ENCODE peak calls at places on chromosomes 2 and 18, in nine cellular contexts. One of them, this sample, is unnamed.
A peak's percentile ranks its signal among the peaks of the same experiment; 100 is the strongest.

GRCh38 chr2:224284134-224284946 is 117.6 kb downstream of the FAM124B start:
- DNase-seq in adrenal gland: no peak
- DNase-seq in Panc1: peak; percentile 30
- DNase-seq in CD8-positive, alpha-beta T cell: peak; percentile 1
- DNase-seq in fibroblast of pulmonary artery: peak; percentile 52
- DNase-seq in H1: no peak
- DNase-seq in cardiac muscle cell: peak; percentile 52
- DNase-seq in lower lobe of right lung: no peak
- DNase-seq in A549: peak; percentile 59
- DNase-seq in this sample: peak; percentile 26

GRCh38 chr2:54107903-54108615 is 7.4 kb upstream of the ACYP2 start:
- DNase-seq in Panc1: no peak
- DNase-seq in CD8-positive, alpha-beta T cell: no peak
- DNase-seq in adrenal gland: no peak
- DNase-seq in A549: no peak
- DNase-seq in fibroblast of pulmonary artery: no peak
- DNase-seq in cardiac muscle cell: no peak
- DNase-seq in H1: no peak
- DNase-seq in lower lobe of right lung: no peak
- DNase-seq in this sample: no peak

GRCh38 chr2:109162999-109163398 is 34.0 kb downstream of the SH3RF3 start:
- DNase-seq in A549: no peak
- DNase-seq in CD8-positive, alpha-beta T cell: no peak
- DNase-seq in fibroblast of pulmonary artery: peak; percentile 49
- DNase-seq in Panc1: no peak
- DNase-seq in H1: no peak
- DNase-seq in cardiac muscle cell: peak; percentile 28
- DNase-seq in adrenal gland: peak; percentile 38
- DNase-seq in lower lobe of right lung: no peak
- DNase-seq in this sample: no peak

GRCh38 chr2:151520976-151521375 is 111.3 kb downstream of the RIF1 start:
- DNase-seq in adrenal gland: no peak
- DNase-seq in Panc1: no peak
- DNase-seq in A549: no peak
- DNase-seq in CD8-positive, alpha-beta T cell: no peak
- DNase-seq in cardiac muscle cell: no peak
- DNase-seq in H1: no peak
- DNase-seq in fibroblast of pulmonary artery: no peak
- DNase-seq in lower lobe of right lung: no peak
- DNase-seq in this sample: no peak

GRCh38 chr18:46294325-46294724 is 190.1 kb downstream of the HAUS1 start:
- DNase-seq in fibroblast of pulmonary artery: no peak
- DNase-seq in H1: no peak
- DNase-seq in lower lobe of right lung: no peak
- DNase-seq in Panc1: no peak
- DNase-seq in CD8-positive, alpha-beta T cell: no peak
- DNase-seq in adrenal gland: no peak
- DNase-seq in cardiac muscle cell: no peak
- DNase-seq in A549: no peak
- DNase-seq in this sample: no peak

GRCh38 chr2:6877402-6878305 is at the start of gene RSAD2:
- DNase-seq in fibroblast of pulmonary artery: peak; percentile 11
- DNase-seq in adrenal gland: peak; percentile 45
- DNase-seq in A549: no peak
- DNase-seq in cardiac muscle cell: no peak
- DNase-seq in CD8-positive, alpha-beta T cell: peak; percentile 36
- DNase-seq in lower lobe of right lung: peak; percentile 47
- DNase-seq in Panc1: no peak
- DNase-seq in H1: no peak
- DNase-seq in this sample: peak; percentile 16

GRCh38 chr18:48711651-48712486 is 173.0 kb downstream of the CTIF start:
- DNase-seq in CD8-positive, alpha-beta T cell: no peak
- DNase-seq in fibroblast of pulmonary artery: peak; percentile 70
- DNase-seq in Panc1: peak; percentile 8
- DNase-seq in adrenal gland: no peak
- DNase-seq in cardiac muscle cell: peak; percentile 64
- DNase-seq in H1: no peak
- DNase-seq in lower lobe of right lung: no peak
- DNase-seq in A549: peak; percentile 34
- DNase-seq in this sample: peak; percentile 69

GRCh38 chr2:28356095-28356911 is 36.4 kb upstream of the FOSL2 start:
- DNase-seq in lower lobe of right lung: peak; percentile 78
- DNase-seq in Panc1: no peak
- DNase-seq in adrenal gland: peak; percentile 96
- DNase-seq in CD8-positive, alpha-beta T cell: no peak
- DNase-seq in fibroblast of pulmonary artery: peak; percentile 91
- DNase-seq in A549: peak; percentile 38
- DNase-seq in H1: no peak
- DNase-seq in cardiac muscle cell: peak; percentile 59
- DNase-seq in this sample: no peak

GRCh38 chr2:181648478-181649155 is 8.3 kb downstream of the CERKL start:
- DNase-seq in fibroblast of pulmonary artery: no peak
- DNase-seq in cardiac muscle cell: no peak
- DNase-seq in Panc1: no peak
- DNase-seq in A549: no peak
- DNase-seq in adrenal gland: no peak
- DNase-seq in lower lobe of right lung: no peak
- DNase-seq in H1: no peak
- DNase-seq in CD8-positive, alpha-beta T cell: no peak
- DNase-seq in this sample: no peak

GRCh38 chr2:164126960-164127359 is 391.2 kb upstream of the FIGN start:
- DNase-seq in H1: no peak
- DNase-seq in CD8-positive, alpha-beta T cell: no peak
- DNase-seq in cardiac muscle cell: no peak
- DNase-seq in lower lobe of right lung: no peak
- DNase-seq in fibroblast of pulmonary artery: peak; percentile 11
- DNase-seq in Panc1: no peak
- DNase-seq in adrenal gland: no peak
- DNase-seq in A549: peak; percentile 7
- DNase-seq in this sample: no peak

GRCh38 chr2:3465844-3466481 is 53.4 kb downstream of the ADI1 start:
- DNase-seq in adrenal gland: peak; percentile 62
- DNase-seq in Panc1: no peak
- DNase-seq in H1: no peak
- DNase-seq in A549: peak; percentile 52
- DNase-seq in lower lobe of right lung: no peak
- DNase-seq in CD8-positive, alpha-beta T cell: no peak
- DNase-seq in fibroblast of pulmonary artery: peak; percentile 96
- DNase-seq in cardiac muscle cell: no peak
- DNase-seq in this sample: no peak

GRCh38 chr2:61949458-61950107 is 44.1 kb downstream of the COMMD1 start:
- DNase-seq in A549: no peak
- DNase-seq in adrenal gland: no peak
- DNase-seq in H1: no peak
- DNase-seq in fibroblast of pulmonary artery: no peak
- DNase-seq in CD8-positive, alpha-beta T cell: no peak
- DNase-seq in cardiac muscle cell: peak; percentile 10
- DNase-seq in lower lobe of right lung: no peak
- DNase-seq in Panc1: no peak
- DNase-seq in this sample: peak; percentile 24

GRCh38 chr2:64406407-64406774 is 47.6 kb upstream of the LGALSL start:
- DNase-seq in H1: no peak
- DNase-seq in cardiac muscle cell: no peak
- DNase-seq in lower lobe of right lung: no peak
- DNase-seq in Panc1: no peak
- DNase-seq in A549: peak; percentile 29
- DNase-seq in adrenal gland: peak; percentile 81
- DNase-seq in fibroblast of pulmonary artery: no peak
- DNase-seq in CD8-positive, alpha-beta T cell: no peak
- DNase-seq in this sample: no peak
- H3K4me3 ChIP-seq in H1: no peak overlapping the region
- H3K4me3 ChIP-seq in cardiac muscle cell: no peak overlapping the region
- H3K4me3 ChIP-seq in lower lobe of right lung: no peak overlapping the region
- H3K4me3 ChIP-seq in Panc1: no peak overlapping the region
- H3K4me3 ChIP-seq in A549: no peak overlapping the region
- H3K4me3 ChIP-seq in adrenal gland: no peak overlapping the region
- H3K4me3 ChIP-seq in fibroblast of pulmonary artery: no peak overlapping the region
- H3K4me3 ChIP-seq in CD8-positive, alpha-beta T cell: no peak overlapping the region
- H3K4me3 ChIP-seq in this sample: no peak overlapping the region

DNA sequence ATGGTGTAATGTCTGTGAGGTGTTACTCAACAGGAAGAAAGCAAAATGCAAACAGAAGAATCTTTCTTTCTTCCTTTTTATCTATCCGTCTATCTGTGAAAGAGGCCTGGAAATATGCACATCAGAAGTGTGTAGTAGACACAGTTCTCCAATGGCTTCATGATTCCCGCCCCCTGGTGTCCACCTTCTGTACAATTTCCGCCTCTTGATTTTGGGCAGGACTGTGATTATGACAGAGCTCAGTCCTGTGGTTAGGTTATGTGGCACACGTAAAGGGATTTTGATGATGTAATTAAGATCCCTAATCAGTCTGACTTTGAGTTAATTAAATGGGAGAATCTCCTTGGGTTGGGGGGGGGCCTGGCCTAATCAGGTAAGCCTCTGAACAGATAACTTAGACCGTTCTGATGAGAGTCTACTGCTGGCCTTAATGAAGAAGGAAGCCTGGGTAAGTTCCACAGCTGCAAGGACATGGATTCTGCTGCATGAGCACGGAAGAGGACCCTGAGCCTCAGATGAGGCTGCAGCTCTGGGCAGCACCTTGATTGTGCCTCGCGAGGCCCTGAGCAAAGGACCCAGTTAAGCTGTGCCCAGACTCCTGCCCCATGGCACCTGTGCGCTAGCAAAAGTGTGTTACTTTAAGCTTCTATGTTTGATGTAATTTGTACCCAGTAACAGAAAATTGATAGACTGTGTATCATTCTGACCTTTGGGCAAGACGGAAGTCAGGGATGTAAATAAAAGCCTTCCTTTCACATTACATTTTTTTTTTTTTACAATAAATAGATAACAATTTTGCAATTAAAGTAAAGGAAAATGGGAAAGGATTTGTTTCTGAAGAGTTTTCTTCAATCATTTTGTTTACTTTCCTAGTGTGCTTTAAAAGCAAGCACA is 11.3 kb upstream of the KCNF1 start:
- DNase-seq in A549: peak; percentile 61
- DNase-seq in Panc1: no peak
- DNase-seq in adrenal gland: no peak
- DNase-seq in CD8-positive, alpha-beta T cell: no peak
- DNase-seq in fibroblast of pulmonary artery: no peak
- DNase-seq in lower lobe of right lung: no peak
- DNase-seq in H1: no peak
- DNase-seq in cardiac muscle cell: peak; percentile 30
- DNase-seq in this sample: peak; percentile 68
- TF ChIP-seq CTCF in A549: peak; percentile 42
- TF ChIP-seq CTCF in Panc1: peak; percentile 65
- TF ChIP-seq CTCF in adrenal gland: no peak
- TF ChIP-seq CTCF in CD8-positive, alpha-beta T cell: no peak
- TF ChIP-seq CTCF in fibroblast of pulmonary artery: peak; percentile 23
- TF ChIP-seq CTCF in lower lobe of right lung: peak; percentile 12
- TF ChIP-seq CTCF in H1: peak; percentile 7
- TF ChIP-seq CTCF in cardiac muscle cell: peak; percentile 39
- TF ChIP-seq CTCF in this sample: peak; percentile 50

DNA sequence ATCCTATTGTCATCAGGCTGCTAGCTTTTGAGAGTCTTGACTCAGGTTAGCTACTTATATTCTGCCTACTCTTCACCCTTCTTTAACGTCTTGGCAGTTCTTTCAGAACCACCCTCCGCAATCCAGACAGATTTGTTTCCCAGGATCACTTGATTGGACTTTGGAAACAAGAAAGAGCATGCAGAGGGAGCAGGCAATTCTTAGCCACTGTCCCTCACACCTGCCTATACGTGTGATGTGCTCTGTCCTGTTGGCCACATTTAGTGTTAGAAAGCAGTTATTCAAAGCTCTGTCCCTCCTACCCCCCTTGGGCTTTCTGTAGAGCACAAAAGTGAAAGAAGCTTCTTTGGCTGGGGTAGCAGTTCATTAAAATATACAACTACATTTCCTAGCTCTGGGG is 6.4 kb downstream of the FZD5 start:
- DNase-seq in CD8-positive, alpha-beta T cell: no peak
- DNase-seq in fibroblast of pulmonary artery: no peak
- DNase-seq in cardiac muscle cell: no peak
- DNase-seq in lower lobe of right lung: no peak
- DNase-seq in adrenal gland: no peak
- DNase-seq in A549: no peak
- DNase-seq in Panc1: no peak
- DNase-seq in H1: no peak
- DNase-seq in this sample: no peak
- H3K4me3 ChIP-seq in CD8-positive, alpha-beta T cell: no peak overlapping the region
- H3K4me3 ChIP-seq in fibroblast of pulmonary artery: no peak overlapping the region
- H3K4me3 ChIP-seq in cardiac muscle cell: no peak overlapping the region
- H3K4me3 ChIP-seq in lower lobe of right lung: no peak overlapping the region
- H3K4me3 ChIP-seq in adrenal gland: no peak overlapping the region
- H3K4me3 ChIP-seq in A549: no peak overlapping the region
- H3K4me3 ChIP-seq in Panc1: no peak overlapping the region
- H3K4me3 ChIP-seq in H1: peak overlapping the region; percentile 96
- H3K4me3 ChIP-seq in this sample: no peak overlapping the region

GRCh38 chr18:22290004-22290403 is 120.6 kb downstream of the GATA6 start:
- DNase-seq in H1: no peak
- DNase-seq in lower lobe of right lung: no peak
- DNase-seq in Panc1: no peak
- DNase-seq in fibroblast of pulmonary artery: no peak
- DNase-seq in CD8-positive, alpha-beta T cell: no peak
- DNase-seq in cardiac muscle cell: no peak
- DNase-seq in A549: no peak
- DNase-seq in adrenal gland: no peak
- DNase-seq in this sample: no peak
- TF ChIP-seq CTCF in H1: no peak
- TF ChIP-seq CTCF in lower lobe of right lung: no peak
- TF ChIP-seq CTCF in Panc1: no peak
- TF ChIP-seq CTCF in fibroblast of pulmonary artery: no peak
- TF ChIP-seq CTCF in CD8-positive, alpha-beta T cell: no peak
- TF ChIP-seq CTCF in cardiac muscle cell: no peak
- TF ChIP-seq CTCF in A549: no peak
- TF ChIP-seq CTCF in adrenal gland: no peak
- TF ChIP-seq CTCF in this sample: no peak

GRCh38 chr18:923144-923543 is 18.5 kb downstream of the ADCYAP1 start:
- DNase-seq in Panc1: no peak
- DNase-seq in CD8-positive, alpha-beta T cell: no peak
- DNase-seq in H1: no peak
- DNase-seq in fibroblast of pulmonary artery: no peak
- DNase-seq in cardiac muscle cell: no peak
- DNase-seq in lower lobe of right lung: no peak
- DNase-seq in A549: no peak
- DNase-seq in adrenal gland: no peak
- DNase-seq in this sample: no peak
- H3K4me3 ChIP-seq in Panc1: no peak overlapping the region
- H3K4me3 ChIP-seq in CD8-positive, alpha-beta T cell: no peak overlapping the region
- H3K4me3 ChIP-seq in H1: no peak overlapping the region
- H3K4me3 ChIP-seq in fibroblast of pulmonary artery: no peak overlapping the region
- H3K4me3 ChIP-seq in cardiac muscle cell: no peak overlapping the region
- H3K4me3 ChIP-seq in lower lobe of right lung: no peak overlapping the region
- H3K4me3 ChIP-seq in A549: no peak overlapping the region
- H3K4me3 ChIP-seq in adrenal gland: no peak overlapping the region
- H3K4me3 ChIP-seq in this sample: no peak overlapping the region